ENCODE peak calls at places on chromosomes 7 and 10, in four cellular contexts. C, Q, F and M are unnamed samples.

GRCh38 chr7:40715053-40715430 is 580.2 kb downstream of the SUGCT start:
- DNase-seq in C (no peak), Q (no peak), F (no peak), M (no peak)

GRCh38 chr7:95904099-95904498 is 131.7 kb downstream of the DYNC1I1 start:
- DNase-seq in C (no peak), Q (no peak), F (no peak), M (no peak)

GRCh38 chr7:98807306-98807880 is 62.4 kb downstream of the TMEM130 start:
- DNase-seq in C (no peak), Q (no peak), F (no peak), M (no peak)

GRCh38 chr7:106309352-106309751 is 24.6 kb upstream of the NAMPT start:
- DNase-seq in C (no peak), Q (no peak), F (no peak), M (no peak)

GRCh38 chr10:86388119-86388704 is 21.6 kb upstream of the GRID1 start:
- DNase-seq in C (no peak), Q (peak), F (no peak), M (no peak)

GRCh38 chr10:118333871-118334270 is 8.3 kb downstream of the FAM204A start:
- DNase-seq in C (no peak), Q (no peak), F (no peak), M (no peak)

GRCh38 chr10:124680675-124681074 is 63.5 kb downstream of the FAM53B start:
- DNase-seq in C (no peak), Q (no peak), F (no peak), M (no peak)

GRCh38 chr10:110221721-110222261 is 14.4 kb downstream of the MXI1 start:
- DNase-seq in C (peak), Q (peak), F (peak), M (peak)

GRCh38 chr10:127922206-127922605 is 15.3 kb downstream of the PTPRE start:
- DNase-seq in C (no peak), Q (peak), F (no peak), M (no peak)

GRCh38 chr7:120920588-120920987 is 30.0 kb upstream of the ING3 start:
- DNase-seq in C (no peak), Q (no peak), F (no peak), M (no peak)

GRCh38 chr7:31735991-31736982 is 49.3 kb downstream of the PPP1R17 start:
- DNase-seq in C (no peak), Q (no peak), F (peak), M (no peak)

GRCh38 chr10:17780727-17781126 is 28.4 kb upstream of the MRC1 start:
- DNase-seq in C (no peak), Q (no peak), F (no peak), M (no peak)

GRCh38 chr7:98372993-98373392 is 27.9 kb downstream of the BAIAP2L1 start:
- DNase-seq in C (peak), Q (no peak), F (peak), M (no peak)

GRCh38 chr10:68402271-68402670 is 4.8 kb downstream of the RUFY2 start:
- DNase-seq in C (no peak), Q (no peak), F (no peak), M (no peak)

GRCh38 chr10:124290095-124290795 is 128.5 kb downstream of the OAT start:
- DNase-seq in C (no peak), Q (peak), F (peak), M (peak)

GRCh38 chr10:112250555-112250954 is 32.6 kb upstream of the TECTB start:
- DNase-seq in C (no peak), Q (no peak), F (no peak), M (no peak)

GRCh38 chr7:151705744-151706567 is 171.0 kb downstream of the PRKAG2 start:
- DNase-seq in C (no peak), Q (peak), F (no peak), M (no peak)

GRCh38 chr7:29309041-29309860 is 114.7 kb downstream of the CHN2 start:
- DNase-seq in C (no peak), Q (no peak), F (no peak), M (no peak)

DNA sequence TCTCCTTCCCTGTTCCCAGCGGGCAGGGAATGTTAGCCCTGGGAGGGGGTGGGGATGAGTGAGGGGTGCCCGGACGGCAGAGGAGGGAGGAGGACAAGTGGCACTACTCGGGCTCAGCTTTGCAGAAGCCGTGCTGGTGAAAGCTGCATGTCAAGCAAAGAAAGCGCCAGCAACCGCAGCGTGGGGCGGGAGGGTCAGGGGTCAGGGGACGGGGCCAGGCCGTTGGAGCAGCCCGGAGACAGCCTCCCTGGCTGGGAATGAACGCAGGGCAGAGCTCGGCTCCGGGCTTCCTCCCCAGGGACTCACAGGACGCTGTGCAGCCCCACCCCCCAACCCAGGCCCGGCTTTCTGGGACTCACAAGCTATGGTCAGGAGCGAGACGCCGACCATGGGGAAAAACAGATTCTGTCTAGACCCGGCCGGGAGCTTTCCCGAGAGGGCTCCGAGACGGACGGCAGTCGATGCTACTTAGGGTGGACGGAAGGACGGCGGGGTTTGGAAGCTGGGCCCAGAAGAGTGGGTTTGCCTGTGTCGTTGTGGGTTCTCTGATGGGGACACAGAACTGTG is 113.4 kb downstream of the VIPR2 start:
- DNase-seq in C (no peak), Q (peak), F (no peak), M (no peak)
- H3K4me3 ChIP-seq in C (no peak), Q (no peak), F (peak), M (no peak)

GRCh38 chr10:6753644-6754043 is 173.6 kb upstream of the PRKCQ start:
- DNase-seq in C (no peak), Q (no peak), F (no peak), M (no peak)
- TF ChIP-seq CTCF in C (no peak), Q (no peak), F (no peak), M (no peak)

GRCh38 chr7:78018541-78019456 is 220.2 kb downstream of the PHTF2 start:
- DNase-seq in C (no peak), Q (peak), F (no peak), M (no peak)
- H3K4me3 ChIP-seq in C (peak), Q (no peak), F (peak), M (peak)

GRCh38 chr10:11320809-11321520 is 290.5 kb downstream of the USP6NL start:
- DNase-seq in C (no peak), Q (no peak), F (no peak), M (no peak)

GRCh38 chr10:11319990-11320602 is 291.4 kb downstream of the USP6NL start:
- DNase-seq in C (no peak), Q (no peak), F (no peak), M (no peak)

GRCh38 chr10:11322698-11323097 is 288.8 kb downstream of the USP6NL start:
- DNase-seq in C (no peak), Q (no peak), F (no peak), M (no peak)

GRCh38 chr10:11317936-11318670 is 293.3 kb downstream of the USP6NL start:
- DNase-seq in C (no peak), Q (no peak), F (no peak), M (no peak)

DNA sequence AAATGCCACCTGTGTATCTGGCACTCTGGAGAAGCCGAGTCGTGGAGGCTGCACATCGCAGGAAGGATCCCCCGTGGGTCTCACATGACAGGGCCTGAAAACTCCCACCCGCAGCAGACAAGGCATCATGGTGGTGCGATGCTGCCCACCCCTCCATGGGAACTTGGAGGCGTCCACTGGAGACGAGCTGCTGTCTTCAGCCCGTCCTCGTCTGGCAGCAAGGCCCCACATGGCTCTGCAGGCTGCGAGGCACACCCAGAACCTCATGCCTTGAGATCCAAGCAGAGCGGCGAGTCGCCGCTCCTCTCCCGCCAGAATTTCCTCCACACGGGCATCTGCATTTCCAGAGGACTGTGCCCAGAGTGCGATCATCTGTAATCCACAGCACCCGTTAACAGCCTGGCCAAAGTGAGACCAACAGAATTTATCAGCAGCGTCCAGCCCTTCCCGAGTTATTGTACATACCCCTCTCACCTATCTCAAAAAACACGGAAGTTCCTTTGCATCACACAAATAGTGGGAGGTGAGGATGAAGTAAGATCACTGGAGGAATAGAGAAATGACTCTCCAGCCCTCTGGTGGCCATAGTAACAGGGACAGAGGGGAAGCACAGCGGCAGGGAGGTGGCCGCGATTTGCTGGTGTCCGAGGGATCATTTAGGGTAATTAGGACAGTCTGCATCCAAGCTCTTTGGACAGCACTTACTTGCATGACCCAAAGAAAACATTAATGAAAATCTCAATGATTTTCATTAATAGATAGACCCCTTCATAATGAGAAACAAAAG is 292.4 kb downstream of the USP6NL start:
- DNase-seq in C (no peak), Q (no peak), F (no peak), M (no peak)
- TF ChIP-seq CTCF in C (no peak), Q (no peak), F (no peak), M (no peak)

DNA sequence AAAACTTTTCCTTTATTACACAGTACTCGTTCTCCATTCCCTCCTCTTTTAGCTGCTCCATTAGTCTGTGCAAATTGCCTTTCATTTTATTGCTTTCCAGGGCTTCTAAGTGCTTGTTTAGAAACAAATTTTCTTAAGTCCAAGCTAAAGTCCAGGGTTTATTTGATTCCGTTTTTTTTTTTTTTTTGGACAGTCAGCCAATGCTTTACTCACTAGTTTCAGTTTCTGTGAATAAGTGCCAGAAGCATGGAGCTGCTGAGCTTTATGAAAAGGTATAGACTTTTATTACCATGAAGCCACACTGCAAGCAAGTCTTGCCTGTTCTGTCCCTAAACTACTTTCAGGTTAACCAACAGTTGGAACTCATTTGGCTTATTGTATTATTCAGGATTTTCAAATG is 455.0 kb downstream of the GFRA1 start:
- DNase-seq in C (no peak), Q (no peak), F (no peak), M (no peak)
- H3K4me3 ChIP-seq in C (no peak), Q (no peak), F (no peak), M (peak)

GRCh38 chr10:113992601-113993011 is 51.1 kb upstream of the ADRB1 start:
- DNase-seq in C (no peak), Q (no peak), F (no peak), M (no peak)

GRCh38 chr10:113997428-113997827 is 46.2 kb upstream of the ADRB1 start:
- DNase-seq in C (no peak), Q (no peak), F (no peak), M (no peak)

GRCh38 chr10:113991091-113991860 is 52.4 kb upstream of the ADRB1 start:
- DNase-seq in C (no peak), Q (no peak), F (peak), M (no peak)

GRCh38 chr10:113993489-113993932 is 50.2 kb upstream of the ADRB1 start:
- DNase-seq in C (no peak), Q (no peak), F (peak), M (no peak)

DNA sequence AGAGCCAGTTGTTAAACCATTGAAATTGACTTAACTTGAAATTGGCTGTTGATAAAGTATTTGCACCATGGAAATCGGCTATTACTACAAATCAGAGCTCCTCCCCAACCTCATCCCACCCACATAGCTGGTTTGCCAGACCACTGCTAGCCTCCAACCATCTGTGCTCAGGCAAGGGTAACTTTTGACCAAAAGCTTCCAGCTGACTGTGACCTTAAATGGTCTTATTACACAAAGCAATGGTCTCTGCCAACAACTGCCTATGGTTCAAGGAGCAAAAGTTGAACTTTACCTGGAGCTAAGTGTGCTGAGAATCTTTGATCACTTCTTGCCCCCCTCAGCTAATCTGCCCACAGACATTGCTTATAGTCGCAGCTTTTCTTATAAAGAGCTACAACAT is 48.5 kb upstream of the ADRB1 start:
- DNase-seq in C (no peak), Q (no peak), F (peak), M (no peak)
- TF ChIP-seq CTCF in C (no peak), Q (no peak), F (no peak), M (no peak)

DNA sequence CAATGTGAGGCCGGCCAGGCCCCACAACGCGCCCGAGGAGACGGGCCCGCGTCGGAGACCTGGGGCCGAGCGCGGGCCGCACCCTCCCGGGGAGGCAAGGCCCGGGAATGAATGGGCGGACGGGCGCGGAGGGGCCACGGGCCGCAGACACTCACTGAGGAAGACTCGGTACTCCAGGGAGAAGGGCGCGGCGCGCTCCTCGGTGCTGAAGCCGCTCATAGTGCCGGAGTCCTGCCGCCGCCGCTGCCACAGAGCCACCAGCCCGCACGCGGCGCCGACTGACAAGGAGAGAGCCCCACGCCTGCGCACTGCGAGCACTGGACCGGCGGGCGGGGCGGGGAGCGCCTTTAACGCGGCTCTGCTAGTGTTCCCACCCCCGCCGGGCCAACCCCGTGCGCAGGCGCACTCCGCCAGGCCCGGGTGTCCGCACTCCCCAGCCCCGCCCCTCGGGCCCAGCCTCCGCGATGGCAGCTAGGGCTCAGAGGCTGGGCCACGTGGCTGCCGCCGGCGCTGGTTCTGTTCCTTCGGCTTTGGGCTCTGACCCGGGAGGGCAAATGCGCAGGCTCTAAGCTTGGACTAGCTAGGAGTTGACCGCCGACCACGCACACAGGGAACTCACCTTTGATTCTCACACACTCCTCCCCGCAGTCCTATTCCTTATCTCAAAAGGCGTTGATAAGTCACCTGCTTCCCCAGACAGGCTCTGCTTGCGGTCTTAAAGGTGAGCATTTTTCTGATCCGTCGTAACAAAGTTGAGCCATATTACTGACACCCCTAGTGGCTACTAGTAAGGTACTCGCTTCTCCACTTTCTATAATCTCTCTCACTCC is at the start of gene PPA1:
- DNase-seq in C (peak), Q (peak), F (peak), M (peak)
- H3K4me3 ChIP-seq in C (peak), Q (peak), F (peak), M (peak)

GRCh38 chr7:25260862-25261454 is 32.7 kb upstream of the NPVF start:
- DNase-seq in C (peak), Q (no peak), F (peak), M (no peak)
- TF ChIP-seq CTCF in C (no peak), Q (no peak), F (no peak), M (no peak)

GRCh38 chr7:64685091-64685490 is 19.2 kb downstream of the ZNF107 start:
- DNase-seq in C (no peak), Q (no peak), F (no peak), M (no peak)

GRCh38 chr7:64686493-64687184 is 20.7 kb downstream of the ZNF107 start:
- DNase-seq in C (no peak), Q (no peak), F (no peak), M (no peak)

GRCh38 chr7:64685741-64686140 is 19.8 kb downstream of the ZNF107 start:
- DNase-seq in C (no peak), Q (no peak), F (no peak), M (no peak)

GRCh38 chr7:64691831-64692230 is 25.9 kb downstream of the ZNF107 start:
- DNase-seq in C (no peak), Q (no peak), F (no peak), M (no peak)

GRCh38 chr7:64687249-64687648 is 21.3 kb downstream of the ZNF107 start:
- DNase-seq in C (no peak), Q (no peak), F (no peak), M (no peak)
- H3K4me3 ChIP-seq in C (no peak), Q (no peak), F (no peak), M (no peak)

DNA sequence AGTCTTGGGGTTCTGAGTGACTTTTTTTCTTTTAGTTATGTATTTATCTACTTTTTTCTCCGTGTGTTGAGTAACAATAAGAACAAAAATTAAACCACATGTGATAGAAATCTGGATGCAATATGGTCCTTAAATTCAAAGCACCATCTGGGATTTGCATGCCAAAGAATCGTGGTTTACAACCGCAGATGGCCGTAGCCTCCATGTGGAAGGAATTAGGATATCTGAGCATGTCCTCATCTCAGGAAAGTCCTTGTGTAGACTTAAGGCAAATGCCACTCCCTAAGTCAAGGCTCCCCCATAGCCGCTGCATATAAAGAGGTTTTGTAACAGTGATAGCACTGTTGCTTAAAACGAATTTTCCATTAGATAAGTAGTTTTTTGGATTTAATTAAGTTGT is 304.0 kb downstream of the ZEB1 start:
- DNase-seq in C (peak), Q (no peak), F (peak), M (peak)
- TF ChIP-seq CTCF in C (peak), Q (no peak), F (peak), M (peak)